ENCODE peak calls at places on chromosome 4, in five cellular contexts. G is pancreas, J is ascending aorta, X is lower lobe of right lung, R is neural crest cell. H is an unnamed sample.

GRCh38 chr4:46274717-46275116 is 115.2 kb downstream of the GABRA2 start:
- DNase-seq in G (no peak), R (no peak), J (no peak), X (no peak), H (no peak)

GRCh38 chr4:128338634-128339355 is 51.2 kb upstream of the PGRMC2 start:
- DNase-seq in G (no peak), J (no peak), X (no peak), R (no peak), H (no peak)

GRCh38 chr4:2484993-2485392 is 16.1 kb downstream of the RNF4 start:
- DNase-seq in X (peak; percentile 91), R (no peak), J (peak; percentile 54), G (no peak), H (peak; percentile 49)

GRCh38 chr4:7256989-7257810 is 64.9 kb downstream of the SORCS2 start:
- DNase-seq in G (peak; percentile 83), X (no peak), J (no peak), R (no peak), H (no peak)

GRCh38 chr4:148284526-148285193 is 157.6 kb downstream of the NR3C2 start:
- DNase-seq in J (no peak), G (no peak), R (no peak), X (no peak), H (no peak)

GRCh38 chr4:165842684-165843083 is 30.4 kb upstream of the TLL1 start:
- DNase-seq in G (no peak), X (no peak), R (no peak), J (no peak), H (no peak)

GRCh38 chr4:184330008-184330400 is 112.3 kb upstream of the ENPP6 start:
- DNase-seq in G (no peak), J (no peak), X (peak; percentile 76), R (no peak), H (peak; percentile 11)

GRCh38 chr4:78800965-78801364 is 24.8 kb downstream of the BMP2K start:
- DNase-seq in G (no peak), R (no peak), X (no peak), J (no peak), H (no peak)

GRCh38 chr4:109754093-109754857 is 24.4 kb upstream of the PLA2G12A start:
- DNase-seq in J (no peak), R (no peak), X (no peak), G (no peak), H (no peak)

GRCh38 chr4:60656171-60656570 is 544.0 kb upstream of the ADGRL3 start:
- DNase-seq in G (no peak), X (no peak), R (no peak), J (no peak), H (no peak)
- TF ChIP-seq CTCF in G (no peak), X (no peak), R (peak; percentile 22), J (no peak), H (no peak)

GRCh38 chr4:138242076-138242829 is at the start of gene SLC7A11:
- DNase-seq in X (peak; percentile 70), R (peak; percentile 33), G (peak; percentile 65), J (peak; percentile 31), H (peak; percentile 8)
- TF ChIP-seq CTCF in X (no peak), R (no peak), G (no peak), J (no peak), H (no peak)

GRCh38 chr4:1050486-1051213 is 39.2 kb downstream of the FGFRL1 start:
- DNase-seq in X (no peak), G (peak; percentile 58), R (no peak), J (no peak), H (no peak)
- TF ChIP-seq CTCF in X (no peak), G (no peak), R (peak; percentile 49), J (peak; percentile 37), H (no peak)

DNA sequence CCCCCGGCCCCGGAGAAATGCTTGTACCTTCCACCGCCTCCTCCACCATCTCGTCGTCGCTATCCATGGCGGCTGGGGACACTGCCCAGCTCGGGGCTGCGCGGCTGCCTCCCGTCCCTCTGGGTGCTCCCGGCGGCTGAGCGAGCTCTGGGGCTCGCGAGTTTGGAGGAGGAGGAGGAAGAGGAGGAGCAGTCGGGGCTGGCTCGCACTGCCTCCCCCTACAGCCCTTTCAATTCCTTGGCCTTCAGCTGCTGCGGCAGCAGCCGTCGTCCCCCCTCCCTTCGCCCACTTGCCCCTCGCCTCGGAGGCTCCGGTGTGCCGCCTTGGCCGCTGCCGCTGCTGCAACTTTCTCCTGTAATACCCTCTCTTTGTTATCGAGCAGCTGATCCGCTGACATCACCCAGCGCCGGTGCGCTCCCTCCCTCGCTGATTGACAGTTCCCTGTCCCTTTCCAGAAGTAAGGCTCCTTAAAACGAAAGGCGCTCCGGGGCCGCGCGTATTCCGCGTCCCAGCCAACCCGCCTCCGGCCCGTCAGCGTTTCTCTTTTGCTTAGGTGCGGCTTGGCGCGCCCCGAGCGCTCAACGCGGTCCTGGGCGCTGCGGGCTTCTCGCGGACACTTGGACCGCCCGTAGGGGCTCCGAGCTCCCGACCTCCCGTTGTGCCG is at the start of gene SETD7:
- DNase-seq in X (peak; percentile 84), R (peak; percentile 51), J (peak; percentile 43), G (peak; percentile 86), H (peak; percentile 45)
- TF ChIP-seq CTCF in X (peak; percentile 20), R (no peak), J (peak; percentile 5), G (no peak), H (no peak)

GRCh38 chr4:39410415-39410814 is 3.7 kb downstream of the KLB start:
- DNase-seq in G (no peak), X (no peak), R (no peak), J (no peak), H (no peak)
- TF ChIP-seq CTCF in G (no peak), X (no peak), R (no peak), J (no peak), H (no peak)

GRCh38 chr4:80587861-80588385 is 252.4 kb downstream of the CFAP299 start:
- DNase-seq in R (no peak), G (no peak), J (no peak), X (no peak), H (no peak)

GRCh38 chr4:80594696-80595095 is 259.2 kb downstream of the CFAP299 start:
- DNase-seq in X (no peak), G (no peak), R (no peak), J (no peak), H (no peak)

DNA sequence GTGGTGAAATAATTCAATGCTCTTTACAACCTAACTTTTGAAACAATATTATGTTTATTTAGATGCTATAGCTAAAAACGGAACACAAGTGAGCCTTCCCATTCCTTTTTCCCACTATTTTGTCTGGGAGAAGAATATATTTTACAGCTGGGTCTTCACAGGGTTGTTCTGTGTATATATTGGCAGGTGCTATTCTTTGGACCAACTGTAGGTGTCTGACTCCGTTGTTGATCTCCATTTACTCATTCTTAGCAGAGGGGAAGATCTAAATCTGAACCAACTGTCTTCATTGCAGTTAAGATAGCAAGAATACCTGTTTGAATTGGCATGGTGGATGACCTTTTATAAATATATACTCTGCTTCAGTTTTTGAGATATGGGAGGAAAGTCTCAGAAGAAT is 257.4 kb downstream of the CFAP299 start:
- DNase-seq in R (no peak), X (no peak), G (no peak), J (no peak), H (no peak)
- TF ChIP-seq CTCF in R (peak; percentile 12), X (no peak), G (no peak), J (no peak), H (no peak)

DNA sequence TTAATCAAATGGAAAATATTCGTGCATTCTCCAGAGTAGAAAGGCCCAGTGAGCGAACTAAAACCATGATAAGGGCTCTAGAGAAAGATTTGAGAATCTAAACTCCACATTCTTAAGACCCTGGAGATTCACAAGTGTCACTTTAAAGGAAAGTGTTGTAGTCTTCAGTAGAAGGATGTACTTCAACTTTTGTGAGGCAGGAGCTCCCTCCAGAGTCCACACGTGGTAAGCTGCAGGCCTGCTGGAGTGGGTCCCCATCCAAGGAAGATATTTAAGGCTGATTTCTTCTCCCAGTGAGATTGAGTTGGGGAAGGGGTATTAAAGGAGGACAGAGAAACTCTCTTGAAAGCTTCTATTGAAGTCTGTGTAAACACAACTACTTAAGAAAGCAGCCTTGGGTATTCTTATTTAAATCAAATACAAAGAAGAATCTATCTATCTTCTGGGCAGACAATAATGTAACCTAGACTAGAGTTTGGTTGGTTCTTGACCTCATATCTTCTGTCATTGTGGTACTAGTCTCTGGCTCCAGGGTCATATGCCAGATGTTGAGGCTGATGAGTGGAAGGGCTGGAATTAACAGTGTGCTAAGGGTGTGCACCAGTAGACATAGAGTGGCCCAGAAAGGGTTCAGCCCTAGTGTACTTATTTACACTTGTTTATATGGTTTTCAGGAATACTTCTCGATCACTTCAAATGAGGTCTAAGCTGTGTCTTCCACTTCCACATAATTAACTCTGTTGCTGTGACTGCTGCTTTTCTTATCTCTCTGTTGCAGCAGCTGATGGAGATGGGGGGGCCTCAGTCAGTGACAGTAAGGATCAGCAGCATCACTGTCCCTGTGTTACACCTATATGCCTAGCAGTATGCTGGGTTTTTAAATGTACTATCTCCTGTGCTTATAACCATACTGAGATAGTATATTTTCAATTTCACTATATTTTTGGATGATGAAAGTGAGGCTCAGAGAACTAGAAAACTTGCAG is 76.1 kb downstream of the HMGB2 start:
- DNase-seq in G (no peak), J (no peak), X (peak; percentile 51), R (peak; percentile 38), H (no peak)
- TF ChIP-seq CTCF in G (peak; percentile 51), J (peak; percentile 58), X (peak; percentile 77), R (peak; percentile 87), H (peak; percentile 70)

DNA sequence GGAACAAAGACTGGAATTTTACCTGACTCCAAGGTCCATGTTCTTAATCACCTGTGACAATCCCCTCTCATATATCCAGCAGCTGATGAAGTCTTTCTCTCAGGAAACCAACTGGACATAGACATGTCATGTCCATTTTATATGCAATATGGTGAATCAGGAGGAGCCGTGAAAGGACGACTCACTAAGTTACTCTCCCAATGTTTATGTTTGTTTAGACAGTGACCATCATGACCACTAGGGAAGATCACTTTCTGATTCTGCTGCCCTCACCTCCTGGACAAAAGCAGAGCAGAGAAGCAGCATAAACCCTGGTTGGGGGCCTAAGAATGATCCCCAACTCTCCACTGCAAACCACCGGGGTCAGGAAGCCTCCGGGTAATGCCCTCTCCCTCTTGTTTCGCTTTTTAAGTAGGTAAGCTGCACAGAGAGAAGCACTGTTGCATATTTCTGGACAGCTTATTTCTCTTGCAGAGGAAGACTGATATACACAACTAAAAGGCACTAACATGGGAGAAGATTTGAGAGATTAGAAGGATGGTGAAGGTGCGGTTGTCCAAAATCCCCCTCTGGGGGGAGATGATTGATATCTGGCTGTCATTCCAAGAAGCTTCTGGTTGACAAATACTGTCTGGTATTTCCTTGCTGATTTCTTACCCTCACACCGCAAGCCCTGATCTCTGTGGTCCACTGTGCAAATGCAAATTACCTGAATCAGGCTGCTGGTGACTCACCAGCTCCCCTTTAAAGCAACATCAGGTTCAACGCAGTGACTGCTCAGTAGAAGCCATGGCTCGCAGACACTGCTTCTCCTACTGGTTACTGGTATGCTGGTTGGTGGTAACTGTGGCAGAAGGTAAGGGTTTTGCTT is at the start of gene ODAPH:
- DNase-seq in G (no peak), X (no peak), R (no peak), J (no peak), H (no peak)
- TF ChIP-seq CTCF in G (no peak), X (no peak), R (peak; percentile 39), J (no peak), H (no peak)